ENCODE peak calls at places on chromosome 14, in five cellular contexts. P is epithelial cell of esophagus; T is AG09309; S is HT-29; D is activated CD4-positive, alpha-beta T cell treated with anti-CD3 and anti-CD28 coated beads, Interleukin-2, amount 50 U/mL, for 24 hours. K is an unnamed sample.

GRCh38 chr14:20661197-20661596 is 19.7 kb upstream of the OR6S1 start:
- DNase-seq in P (no peak), T (no peak), S (no peak), D (no peak), K (no peak)

GRCh38 chr14:93973607-93974006 is 2.8 kb downstream of the ASB2 start:
- DNase-seq in P (no peak), T (no peak), S (no peak), D (no peak), K (no peak)

GRCh38 chr14:35808076-35808657 is 928 bp downstream of the RALGAPA1 start:
- DNase-seq in P (peak), T (no peak), S (peak), D (no peak), K (peak)

GRCh38 chr14:50871914-50872732 is at the start of gene ABHD12B:
- DNase-seq in P (no peak), T (no peak), S (no peak), D (no peak), K (no peak)

GRCh38 chr14:54146601-54147000 is 190.0 kb upstream of the BMP4 start:
- DNase-seq in P (no peak), T (no peak), S (no peak), D (no peak), K (no peak)

GRCh38 chr14:74913986-74914573 is 9.0 kb downstream of the RPS6KL1 start:
- DNase-seq in P (peak), T (peak), S (peak), D (no peak), K (peak)

GRCh38 chr14:77791225-77791600 is 8.7 kb upstream of the ADCK1 start:
- DNase-seq in P (peak), T (no peak), S (peak), D (no peak), K (peak)

GRCh38 chr14:54653764-54654469 is 87.0 kb downstream of the SAMD4A start:
- DNase-seq in P (peak), T (no peak), S (no peak), D (no peak), K (no peak)

GRCh38 chr14:39626589-39627576 is 194.7 kb upstream of the FBXO33 start:
- DNase-seq in P (no peak), T (no peak), S (no peak), D (no peak), K (no peak)

GRCh38 chr14:55398679-55399078 is 13.0 kb downstream of the ATG14 start:
- DNase-seq in P (peak), T (peak), S (no peak), D (no peak), K (peak)

GRCh38 chr14:42779024-42779423 is 1172.3 kb downstream of the LRFN5 start:
- DNase-seq in P (peak), T (no peak), S (no peak), D (no peak), K (no peak)

GRCh38 chr14:72104011-72104613 is 171.9 kb downstream of the RGS6 start:
- DNase-seq in P (peak), T (no peak), S (peak), D (peak), K (peak)

GRCh38 chr14:103281496-103282231 is 52.4 kb upstream of the EIF5 start:
- DNase-seq in P (peak), T (peak), S (peak), D (no peak), K (peak)

GRCh38 chr14:33934043-33934750 is 16.7 kb downstream of the EGLN3 start:
- DNase-seq in P (peak), T (no peak), S (no peak), D (no peak), K (no peak)

GRCh38 chr14:35134329-35135123 is 12.2 kb downstream of the PRORP start:
- DNase-seq in P (no peak), T (no peak), S (no peak), D (no peak), K (no peak)

GRCh38 chr14:90274808-90275454 is 18.6 kb downstream of the PSMC1 start:
- DNase-seq in P (peak), T (no peak), S (no peak), D (peak), K (peak)

GRCh38 chr14:84017533-84017932 is 1512.4 kb upstream of the FLRT2 start:
- DNase-seq in P (no peak), T (no peak), S (no peak), D (no peak), K (no peak)

GRCh38 chr14:95518045-95518751 is 1.7 kb upstream of the SYNE3 start:
- DNase-seq in P (peak), T (no peak), S (no peak), D (no peak), K (no peak)

GRCh38 chr14:92144708-92145107 is 22.9 kb downstream of the CPSF2 start:
- DNase-seq in P (no peak), T (no peak), S (no peak), D (no peak), K (no peak)

GRCh38 chr14:58298880-58299664 is 717 bp downstream of the ARID4A start:
- DNase-seq in P (peak), T (no peak), S (no peak), D (peak), K (peak)

GRCh38 chr14:91575469-91576208 is 65.5 kb upstream of the PPP4R3A start:
- DNase-seq in P (no peak), T (no peak), S (no peak), D (no peak), K (no peak)

K was measured in DMS53.